ENCODE peak calls at places on chromosomes 2 and 18, in five cellular contexts. Y is SK-MEL-5; E is T-helper 17 cell; A is stimulated activated CD4-positive, alpha-beta T cell treated with anti-CD3 and anti-CD28 coated beads, TNF-alpha, amount 100 ng/mL, for 1 hour; R is mesothelial cell of epicardium. M is an unnamed sample.

GRCh38 chr2:151071382-151071781 is 190.3 kb downstream of the RBM43 start:
- DNase-seq in Y (peak), R (no peak), A (no peak), E (no peak), M (no peak)

GRCh38 chr2:63789318-63790051 is 52.2 kb upstream of the UGP2 start:
- DNase-seq in E (no peak), Y (no peak), R (no peak), A (no peak), M (no peak)

GRCh38 chr2:122515731-122516130 is 760.3 kb downstream of the TSN start:
- DNase-seq in R (no peak), Y (no peak), A (no peak), E (no peak), M (no peak)

GRCh38 chr2:53091183-53091582 is 676.4 kb upstream of the CHAC2 start:
- DNase-seq in Y (no peak), A (no peak), E (no peak), R (no peak), M (no peak)

GRCh38 chr2:149200109-149200520 is 130.3 kb upstream of the LYPD6 start:
- DNase-seq in A (no peak), Y (no peak), E (no peak), R (no peak), M (no peak)

GRCh38 chr2:146130290-146130689 is 1610.4 kb upstream of the ZEB2 start:
- DNase-seq in R (no peak), A (no peak), E (no peak), Y (no peak), M (no peak)

GRCh38 chr2:188573453-188573852 is 281.8 kb downstream of the GULP1 start:
- DNase-seq in E (no peak), R (no peak), A (no peak), Y (no peak), M (no peak)

GRCh38 chr2:49278141-49278540 is 123.8 kb upstream of the FSHR start:
- DNase-seq in E (no peak), R (no peak), A (no peak), Y (no peak), M (no peak)

GRCh38 chr2:44015239-44015638 is 19.4 kb upstream of the LRPPRC start:
- DNase-seq in E (no peak), A (no peak), R (no peak), Y (no peak), M (no peak)

GRCh38 chr2:239271471-239272255 is 129.2 kb downstream of the HDAC4 start:
- DNase-seq in Y (no peak), A (no peak), R (no peak), E (no peak), M (no peak)

GRCh38 chr2:55883339-55883738 is 40.2 kb downstream of the EFEMP1 start:
- DNase-seq in R (no peak), A (no peak), E (no peak), Y (no peak), M (no peak)

GRCh38 chr2:224041554-224041953 is 2.5 kb upstream of the SERPINE2 start:
- DNase-seq in R (no peak), Y (peak), E (no peak), A (no peak), M (no peak)

GRCh38 chr2:23794234-23794633 is 132.7 kb downstream of the ATAD2B start:
- DNase-seq in Y (no peak), E (no peak), A (no peak), R (no peak), M (no peak)

GRCh38 chr2:54504866-54505265 is 48.7 kb downstream of the SPTBN1 start:
- DNase-seq in R (no peak), A (no peak), Y (no peak), E (no peak), M (no peak)

GRCh38 chr18:63410792-63411191 is 11.5 kb downstream of the VPS4B start:
- DNase-seq in Y (no peak), R (no peak), E (no peak), A (no peak), M (no peak)

GRCh38 chr2:6823111-6823510 is 42.6 kb downstream of the CMPK2 start:
- DNase-seq in E (no peak), A (no peak), R (no peak), Y (no peak), M (no peak)

GRCh38 chr18:59514193-59514592 is 155.1 kb upstream of the LMAN1 start:
- DNase-seq in E (no peak), Y (no peak), R (no peak), A (no peak), M (peak)

GRCh38 chr2:152542344-152542994 is 174.8 kb downstream of the PRPF40A start:
- DNase-seq in R (no peak), Y (no peak), E (no peak), A (no peak), M (no peak)

GRCh38 chr2:96923810-96924774 is 54.2 kb upstream of the SEMA4C start:
- DNase-seq in E (no peak), Y (no peak), A (no peak), R (no peak), M (no peak)

GRCh38 chr2:232345251-232345650 is 33.3 kb upstream of the ALPP start:
- DNase-seq in R (no peak), Y (no peak), A (no peak), E (no peak), M (peak)

GRCh38 chr2:127706215-127706990 is 5.1 kb downstream of the SFT2D3 start:
- DNase-seq in E (no peak), A (no peak), Y (no peak), R (no peak), M (no peak)

GRCh38 chr2:29212009-29212408 is 96.8 kb downstream of the CLIP4 start:
- DNase-seq in A (no peak), E (no peak), Y (peak), R (no peak), M (no peak)

GRCh38 chr2:7286120-7286519 is 368.9 kb downstream of the RNF144A start:
- DNase-seq in Y (no peak), A (no peak), R (no peak), E (no peak), M (no peak)

GRCh38 chr2:74425523-74425922 is 4.0 kb downstream of the WDR54 start:
- DNase-seq in R (no peak), E (no peak), A (no peak), Y (no peak), M (no peak)

GRCh38 chr18:54607213-54607934 is 16.3 kb downstream of the DYNAP start:
- DNase-seq in R (no peak), A (no peak), E (no peak), Y (no peak), M (no peak)

GRCh38 chr2:44639399-44639798 is 277.7 kb downstream of the CAMKMT start:
- DNase-seq in R (no peak), E (no peak), A (no peak), Y (no peak), M (no peak)

GRCh38 chr2:231034291-231034882 is 2.9 kb upstream of the C2orf72 start:
- DNase-seq in A (no peak), R (no peak), E (no peak), Y (no peak), M (no peak)

GRCh38 chr2:30763151-30763660 is 44.0 kb downstream of the CAPN13 start:
- DNase-seq in A (no peak), E (no peak), R (no peak), Y (no peak), M (peak)

GRCh38 chr2:46549159-46549902 is 70.0 kb downstream of the TMEM247 start:
- DNase-seq in A (no peak), Y (no peak), R (no peak), E (no peak), M (no peak)

GRCh38 chr18:78768221-78768620 is 211.4 kb upstream of the SALL3 start:
- DNase-seq in Y (no peak), E (no peak), R (no peak), A (no peak), M (no peak)

GRCh38 chr2:197813093-197813787 is 8.8 kb downstream of the PLCL1 start:
- DNase-seq in Y (peak), R (no peak), A (no peak), E (no peak), M (no peak)

GRCh38 chr2:200811336-200812121 is at the start of gene BZW1:
- DNase-seq in Y (peak), A (peak), E (peak), R (peak), M (peak)